ENCODE peak calls at places on chromosomes 16 and 17, in eight cellular contexts. One of them, this sample, is unnamed.

GRCh38 chr17:49748791-49749190 is 15.1 kb downstream of the FAM117A start:
- DNase-seq in dorsolateral prefrontal cortex: no peak
- DNase-seq in endothelial cell of umbilical vein: no peak
- DNase-seq in endodermal cell: no peak
- DNase-seq in GM04504: no peak
- DNase-seq in H9: no peak
- DNase-seq in stimulated activated CD4-positive, alpha-beta T cell treated with anti-CD3 and anti-CD28 coated beads, Interleukin-1b, Interleukin-23, amount 100 ng/mL, for 4 hours: peak
- DNase-seq in epithelial cell of esophagus: no peak
- DNase-seq in this sample: no peak

GRCh38 chr16:56637814-56638750 is at the start of gene MT1A:
- DNase-seq in GM04504: no peak
- DNase-seq in endothelial cell of umbilical vein: peak
- DNase-seq in endodermal cell: peak
- DNase-seq in epithelial cell of esophagus: no peak
- DNase-seq in stimulated activated CD4-positive, alpha-beta T cell treated with anti-CD3 and anti-CD28 coated beads, Interleukin-1b, Interleukin-23, amount 100 ng/mL, for 4 hours: no peak
- DNase-seq in dorsolateral prefrontal cortex: no peak
- DNase-seq in H9: peak
- DNase-seq in this sample: peak

GRCh38 chr17:67574658-67575293 is 143.0 kb upstream of the NOL11 start:
- DNase-seq in GM04504: no peak
- DNase-seq in endothelial cell of umbilical vein: no peak
- DNase-seq in H9: no peak
- DNase-seq in epithelial cell of esophagus: no peak
- DNase-seq in dorsolateral prefrontal cortex: no peak
- DNase-seq in endodermal cell: no peak
- DNase-seq in stimulated activated CD4-positive, alpha-beta T cell treated with anti-CD3 and anti-CD28 coated beads, Interleukin-1b, Interleukin-23, amount 100 ng/mL, for 4 hours: no peak
- DNase-seq in this sample: no peak

GRCh38 chr16:85391769-85392583 is 221.1 kb upstream of the GSE1 start:
- DNase-seq in H9: no peak
- DNase-seq in GM04504: no peak
- DNase-seq in epithelial cell of esophagus: peak
- DNase-seq in stimulated activated CD4-positive, alpha-beta T cell treated with anti-CD3 and anti-CD28 coated beads, Interleukin-1b, Interleukin-23, amount 100 ng/mL, for 4 hours: no peak
- DNase-seq in endodermal cell: no peak
- DNase-seq in endothelial cell of umbilical vein: no peak
- DNase-seq in dorsolateral prefrontal cortex: peak
- DNase-seq in this sample: no peak

GRCh38 chr17:65277576-65277975 is 140.4 kb downstream of the RGS9 start:
- DNase-seq in GM04504: no peak
- DNase-seq in H9: no peak
- DNase-seq in stimulated activated CD4-positive, alpha-beta T cell treated with anti-CD3 and anti-CD28 coated beads, Interleukin-1b, Interleukin-23, amount 100 ng/mL, for 4 hours: no peak
- DNase-seq in dorsolateral prefrontal cortex: no peak
- DNase-seq in endodermal cell: no peak
- DNase-seq in epithelial cell of esophagus: no peak
- DNase-seq in endothelial cell of umbilical vein: no peak
- DNase-seq in this sample: no peak

GRCh38 chr17:68290268-68290954 is 516 bp downstream of the SLC16A6 start:
- DNase-seq in GM04504: no peak
- DNase-seq in endothelial cell of umbilical vein: no peak
- DNase-seq in endodermal cell: peak
- DNase-seq in stimulated activated CD4-positive, alpha-beta T cell treated with anti-CD3 and anti-CD28 coated beads, Interleukin-1b, Interleukin-23, amount 100 ng/mL, for 4 hours: no peak
- DNase-seq in epithelial cell of esophagus: no peak
- DNase-seq in H9: peak
- DNase-seq in dorsolateral prefrontal cortex: peak
- DNase-seq in this sample: no peak

GRCh38 chr16:59126486-59126885 is 392.4 kb upstream of the GOT2 start:
- DNase-seq in epithelial cell of esophagus: no peak
- DNase-seq in stimulated activated CD4-positive, alpha-beta T cell treated with anti-CD3 and anti-CD28 coated beads, Interleukin-1b, Interleukin-23, amount 100 ng/mL, for 4 hours: no peak
- DNase-seq in endothelial cell of umbilical vein: no peak
- DNase-seq in GM04504: no peak
- DNase-seq in endodermal cell: no peak
- DNase-seq in H9: no peak
- DNase-seq in dorsolateral prefrontal cortex: no peak
- DNase-seq in this sample: no peak

GRCh38 chr17:55067697-55068439 is 99.3 kb downstream of the STXBP4 start:
- DNase-seq in endodermal cell: no peak
- DNase-seq in epithelial cell of esophagus: peak
- DNase-seq in H9: no peak
- DNase-seq in endothelial cell of umbilical vein: no peak
- DNase-seq in GM04504: no peak
- DNase-seq in dorsolateral prefrontal cortex: no peak
- DNase-seq in stimulated activated CD4-positive, alpha-beta T cell treated with anti-CD3 and anti-CD28 coated beads, Interleukin-1b, Interleukin-23, amount 100 ng/mL, for 4 hours: no peak
- DNase-seq in this sample: peak

GRCh38 chr16:19098173-19098572 is 15.6 kb upstream of the ITPRIPL2 start:
- DNase-seq in H9: no peak
- DNase-seq in epithelial cell of esophagus: no peak
- DNase-seq in endodermal cell: peak
- DNase-seq in endothelial cell of umbilical vein: no peak
- DNase-seq in stimulated activated CD4-positive, alpha-beta T cell treated with anti-CD3 and anti-CD28 coated beads, Interleukin-1b, Interleukin-23, amount 100 ng/mL, for 4 hours: no peak
- DNase-seq in GM04504: no peak
- DNase-seq in dorsolateral prefrontal cortex: no peak
- DNase-seq in this sample: no peak

GRCh38 chr17:968812-969766 is 10.5 kb downstream of the NXN start:
- DNase-seq in H9: no peak
- DNase-seq in endothelial cell of umbilical vein: no peak
- DNase-seq in GM04504: no peak
- DNase-seq in stimulated activated CD4-positive, alpha-beta T cell treated with anti-CD3 and anti-CD28 coated beads, Interleukin-1b, Interleukin-23, amount 100 ng/mL, for 4 hours: no peak
- DNase-seq in epithelial cell of esophagus: peak
- DNase-seq in dorsolateral prefrontal cortex: no peak
- DNase-seq in endodermal cell: no peak
- DNase-seq in this sample: peak

GRCh38 chr17:28946239-28946638 is 5.1 kb downstream of the PHF12 start:
- DNase-seq in endodermal cell: no peak
- DNase-seq in epithelial cell of esophagus: peak
- DNase-seq in H9: no peak
- DNase-seq in stimulated activated CD4-positive, alpha-beta T cell treated with anti-CD3 and anti-CD28 coated beads, Interleukin-1b, Interleukin-23, amount 100 ng/mL, for 4 hours: no peak
- DNase-seq in dorsolateral prefrontal cortex: no peak
- DNase-seq in GM04504: peak
- DNase-seq in endothelial cell of umbilical vein: peak
- DNase-seq in this sample: no peak

GRCh38 chr17:41404024-41404651 is 6.7 kb upstream of the KRT31 start:
- DNase-seq in H9: no peak
- DNase-seq in endothelial cell of umbilical vein: peak
- DNase-seq in stimulated activated CD4-positive, alpha-beta T cell treated with anti-CD3 and anti-CD28 coated beads, Interleukin-1b, Interleukin-23, amount 100 ng/mL, for 4 hours: peak
- DNase-seq in dorsolateral prefrontal cortex: no peak
- DNase-seq in epithelial cell of esophagus: peak
- DNase-seq in endodermal cell: peak
- DNase-seq in GM04504: peak
- DNase-seq in this sample: peak

GRCh38 chr16:22091721-22092120 is 620 bp upstream of the VWA3A start:
- DNase-seq in stimulated activated CD4-positive, alpha-beta T cell treated with anti-CD3 and anti-CD28 coated beads, Interleukin-1b, Interleukin-23, amount 100 ng/mL, for 4 hours: no peak
- DNase-seq in endothelial cell of umbilical vein: no peak
- DNase-seq in epithelial cell of esophagus: no peak
- DNase-seq in H9: no peak
- DNase-seq in GM04504: no peak
- DNase-seq in endodermal cell: no peak
- DNase-seq in dorsolateral prefrontal cortex: no peak
- DNase-seq in this sample: no peak

GRCh38 chr16:14409563-14409962 is 220.5 kb downstream of the PARN start:
- DNase-seq in endothelial cell of umbilical vein: no peak
- DNase-seq in endodermal cell: no peak
- DNase-seq in H9: no peak
- DNase-seq in dorsolateral prefrontal cortex: no peak
- DNase-seq in stimulated activated CD4-positive, alpha-beta T cell treated with anti-CD3 and anti-CD28 coated beads, Interleukin-1b, Interleukin-23, amount 100 ng/mL, for 4 hours: no peak
- DNase-seq in epithelial cell of esophagus: peak
- DNase-seq in GM04504: peak
- DNase-seq in this sample: peak

GRCh38 chr16:30697264-30698138 is 1.5 kb upstream of the SRCAP start:
- DNase-seq in H9: no peak
- DNase-seq in epithelial cell of esophagus: no peak
- DNase-seq in GM04504: no peak
- DNase-seq in endothelial cell of umbilical vein: no peak
- DNase-seq in stimulated activated CD4-positive, alpha-beta T cell treated with anti-CD3 and anti-CD28 coated beads, Interleukin-1b, Interleukin-23, amount 100 ng/mL, for 4 hours: no peak
- DNase-seq in endodermal cell: no peak
- DNase-seq in dorsolateral prefrontal cortex: peak
- DNase-seq in this sample: peak

GRCh38 chr16:23079683-23080221 is 69.5 kb downstream of the USP31 start:
- DNase-seq in epithelial cell of esophagus: peak
- DNase-seq in endothelial cell of umbilical vein: peak
- DNase-seq in GM04504: no peak
- DNase-seq in stimulated activated CD4-positive, alpha-beta T cell treated with anti-CD3 and anti-CD28 coated beads, Interleukin-1b, Interleukin-23, amount 100 ng/mL, for 4 hours: no peak
- DNase-seq in H9: no peak
- DNase-seq in endodermal cell: no peak
- DNase-seq in dorsolateral prefrontal cortex: no peak
- DNase-seq in this sample: no peak

GRCh38 chr17:6097005-6097279 is 26.8 kb downstream of the WSCD1 start:
- DNase-seq in stimulated activated CD4-positive, alpha-beta T cell treated with anti-CD3 and anti-CD28 coated beads, Interleukin-1b, Interleukin-23, amount 100 ng/mL, for 4 hours: no peak
- DNase-seq in endothelial cell of umbilical vein: no peak
- DNase-seq in endodermal cell: no peak
- DNase-seq in epithelial cell of esophagus: no peak
- DNase-seq in H9: no peak
- DNase-seq in dorsolateral prefrontal cortex: peak
- DNase-seq in GM04504: no peak
- DNase-seq in this sample: no peak

GRCh38 chr16:78742501-78743283 is 643.2 kb downstream of the WWOX start:
- DNase-seq in endodermal cell: no peak
- DNase-seq in GM04504: no peak
- DNase-seq in epithelial cell of esophagus: no peak
- DNase-seq in H9: no peak
- DNase-seq in stimulated activated CD4-positive, alpha-beta T cell treated with anti-CD3 and anti-CD28 coated beads, Interleukin-1b, Interleukin-23, amount 100 ng/mL, for 4 hours: peak
- DNase-seq in dorsolateral prefrontal cortex: no peak
- DNase-seq in endothelial cell of umbilical vein: no peak
- DNase-seq in this sample: no peak

GRCh38 chr16:68179855-68180254 is 56.1 kb downstream of the ESRP2 start:
- DNase-seq in GM04504: no peak
- DNase-seq in H9: no peak
- DNase-seq in dorsolateral prefrontal cortex: no peak
- DNase-seq in endothelial cell of umbilical vein: no peak
- DNase-seq in endodermal cell: no peak
- DNase-seq in epithelial cell of esophagus: no peak
- DNase-seq in stimulated activated CD4-positive, alpha-beta T cell treated with anti-CD3 and anti-CD28 coated beads, Interleukin-1b, Interleukin-23, amount 100 ng/mL, for 4 hours: no peak
- DNase-seq in this sample: no peak

GRCh38 chr17:38663125-38663751 is 11.5 kb downstream of the EPOP start:
- DNase-seq in GM04504: no peak
- DNase-seq in stimulated activated CD4-positive, alpha-beta T cell treated with anti-CD3 and anti-CD28 coated beads, Interleukin-1b, Interleukin-23, amount 100 ng/mL, for 4 hours: no peak
- DNase-seq in endothelial cell of umbilical vein: peak
- DNase-seq in epithelial cell of esophagus: peak
- DNase-seq in endodermal cell: peak
- DNase-seq in dorsolateral prefrontal cortex: peak
- DNase-seq in H9: peak
- DNase-seq in this sample: peak

GRCh38 chr16:12097523-12098428 is 121.2 kb downstream of the SNX29 start:
- DNase-seq in dorsolateral prefrontal cortex: peak
- DNase-seq in endothelial cell of umbilical vein: no peak
- DNase-seq in H9: no peak
- DNase-seq in stimulated activated CD4-positive, alpha-beta T cell treated with anti-CD3 and anti-CD28 coated beads, Interleukin-1b, Interleukin-23, amount 100 ng/mL, for 4 hours: no peak
- DNase-seq in GM04504: no peak
- DNase-seq in epithelial cell of esophagus: peak
- DNase-seq in endodermal cell: no peak
- DNase-seq in this sample: peak

GRCh38 chr16:27425961-27426360 is 24.0 kb downstream of the IL21R start:
- DNase-seq in endothelial cell of umbilical vein: no peak
- DNase-seq in H9: no peak
- DNase-seq in GM04504: no peak
- DNase-seq in stimulated activated CD4-positive, alpha-beta T cell treated with anti-CD3 and anti-CD28 coated beads, Interleukin-1b, Interleukin-23, amount 100 ng/mL, for 4 hours: no peak
- DNase-seq in epithelial cell of esophagus: no peak
- DNase-seq in dorsolateral prefrontal cortex: no peak
- DNase-seq in endodermal cell: no peak
- DNase-seq in this sample: no peak

GRCh38 chr16:69087161-69087581 is 18.3 kb upstream of the HAS3 start:
- DNase-seq in endodermal cell: no peak
- DNase-seq in dorsolateral prefrontal cortex: no peak
- DNase-seq in GM04504: no peak
- DNase-seq in H9: no peak
- DNase-seq in epithelial cell of esophagus: no peak
- DNase-seq in endothelial cell of umbilical vein: peak
- DNase-seq in stimulated activated CD4-positive, alpha-beta T cell treated with anti-CD3 and anti-CD28 coated beads, Interleukin-1b, Interleukin-23, amount 100 ng/mL, for 4 hours: no peak
- DNase-seq in this sample: no peak

GRCh38 chr17:68711858-68712257 is 110.7 kb upstream of the FAM20A start:
- DNase-seq in GM04504: no peak
- DNase-seq in endodermal cell: no peak
- DNase-seq in H9: no peak
- DNase-seq in stimulated activated CD4-positive, alpha-beta T cell treated with anti-CD3 and anti-CD28 coated beads, Interleukin-1b, Interleukin-23, amount 100 ng/mL, for 4 hours: no peak
- DNase-seq in epithelial cell of esophagus: no peak
- DNase-seq in dorsolateral prefrontal cortex: no peak
- DNase-seq in endothelial cell of umbilical vein: no peak
- DNase-seq in this sample: peak

GRCh38 chr16:29920690-29921371 is 5.2 kb downstream of the KCTD13 start:
- DNase-seq in stimulated activated CD4-positive, alpha-beta T cell treated with anti-CD3 and anti-CD28 coated beads, Interleukin-1b, Interleukin-23, amount 100 ng/mL, for 4 hours: no peak
- DNase-seq in endothelial cell of umbilical vein: peak
- DNase-seq in endodermal cell: no peak
- DNase-seq in H9: no peak
- DNase-seq in dorsolateral prefrontal cortex: no peak
- DNase-seq in GM04504: no peak
- DNase-seq in epithelial cell of esophagus: no peak
- DNase-seq in this sample: no peak

GRCh38 chr17:7045492-7046126 is 1.7 kb upstream of the SLC16A11 start:
- DNase-seq in GM04504: no peak
- DNase-seq in epithelial cell of esophagus: peak
- DNase-seq in H9: no peak
- DNase-seq in endodermal cell: peak
- DNase-seq in dorsolateral prefrontal cortex: peak
- DNase-seq in endothelial cell of umbilical vein: peak
- DNase-seq in stimulated activated CD4-positive, alpha-beta T cell treated with anti-CD3 and anti-CD28 coated beads, Interleukin-1b, Interleukin-23, amount 100 ng/mL, for 4 hours: no peak
- DNase-seq in this sample: peak

GRCh38 chr16:30557397-30557949 is 701 bp downstream of the ZNF764 start:
- DNase-seq in stimulated activated CD4-positive, alpha-beta T cell treated with anti-CD3 and anti-CD28 coated beads, Interleukin-1b, Interleukin-23, amount 100 ng/mL, for 4 hours: no peak
- DNase-seq in H9: no peak
- DNase-seq in endothelial cell of umbilical vein: no peak
- DNase-seq in dorsolateral prefrontal cortex: no peak
- DNase-seq in GM04504: no peak
- DNase-seq in epithelial cell of esophagus: no peak
- DNase-seq in endodermal cell: no peak
- DNase-seq in this sample: no peak

GRCh38 chr17:9729034-9729650 is 62.2 kb downstream of the DHRS7C start:
- DNase-seq in epithelial cell of esophagus: peak
- DNase-seq in endothelial cell of umbilical vein: peak
- DNase-seq in stimulated activated CD4-positive, alpha-beta T cell treated with anti-CD3 and anti-CD28 coated beads, Interleukin-1b, Interleukin-23, amount 100 ng/mL, for 4 hours: no peak
- DNase-seq in H9: no peak
- DNase-seq in endodermal cell: peak
- DNase-seq in GM04504: peak
- DNase-seq in dorsolateral prefrontal cortex: peak
- DNase-seq in this sample: peak

GRCh38 chr17:5584971-5585794 is 874 bp upstream of the NLRP1 start:
- DNase-seq in stimulated activated CD4-positive, alpha-beta T cell treated with anti-CD3 and anti-CD28 coated beads, Interleukin-1b, Interleukin-23, amount 100 ng/mL, for 4 hours: no peak
- DNase-seq in endothelial cell of umbilical vein: no peak
- DNase-seq in endodermal cell: no peak
- DNase-seq in H9: no peak
- DNase-seq in dorsolateral prefrontal cortex: no peak
- DNase-seq in GM04504: peak
- DNase-seq in epithelial cell of esophagus: peak
- DNase-seq in this sample: peak

GRCh38 chr17:61487668-61488595 is 35.7 kb downstream of the TBX4 start:
- DNase-seq in stimulated activated CD4-positive, alpha-beta T cell treated with anti-CD3 and anti-CD28 coated beads, Interleukin-1b, Interleukin-23, amount 100 ng/mL, for 4 hours: no peak
- DNase-seq in dorsolateral prefrontal cortex: no peak
- DNase-seq in endothelial cell of umbilical vein: no peak
- DNase-seq in epithelial cell of esophagus: no peak
- DNase-seq in H9: no peak
- DNase-seq in GM04504: no peak
- DNase-seq in endodermal cell: peak
- DNase-seq in this sample: no peak

GRCh38 chr17:32815460-32815859 is 61.5 kb downstream of the MYO1D start:
- DNase-seq in endothelial cell of umbilical vein: no peak
- DNase-seq in H9: no peak
- DNase-seq in epithelial cell of esophagus: no peak
- DNase-seq in endodermal cell: no peak
- DNase-seq in GM04504: no peak
- DNase-seq in dorsolateral prefrontal cortex: no peak
- DNase-seq in stimulated activated CD4-positive, alpha-beta T cell treated with anti-CD3 and anti-CD28 coated beads, Interleukin-1b, Interleukin-23, amount 100 ng/mL, for 4 hours: no peak
- DNase-seq in this sample: no peak

GRCh38 chr17:7398612-7399011 is 4.3 kb upstream of the PLSCR3 start:
- DNase-seq in stimulated activated CD4-positive, alpha-beta T cell treated with anti-CD3 and anti-CD28 coated beads, Interleukin-1b, Interleukin-23, amount 100 ng/mL, for 4 hours: no peak
- DNase-seq in epithelial cell of esophagus: no peak
- DNase-seq in dorsolateral prefrontal cortex: no peak
- DNase-seq in endothelial cell of umbilical vein: no peak
- DNase-seq in H9: no peak
- DNase-seq in endodermal cell: no peak
- DNase-seq in GM04504: no peak
- DNase-seq in this sample: no peak

GRCh38 chr17:48840441-48840840 is 9.6 kb downstream of the CALCOCO2 start:
- DNase-seq in GM04504: no peak
- DNase-seq in stimulated activated CD4-positive, alpha-beta T cell treated with anti-CD3 and anti-CD28 coated beads, Interleukin-1b, Interleukin-23, amount 100 ng/mL, for 4 hours: no peak
- DNase-seq in epithelial cell of esophagus: no peak
- DNase-seq in endothelial cell of umbilical vein: no peak
- DNase-seq in endodermal cell: no peak
- DNase-seq in H9: no peak
- DNase-seq in dorsolateral prefrontal cortex: no peak
- DNase-seq in this sample: peak